ENCODE peak calls at places on chromosomes 7 and 10, in four cellular contexts. One of them, this sample, is unnamed.

GRCh38 chr7:77327067-77327931 is 88.8 kb downstream of the GSAP start:
- DNase-seq in NCI-H1105 treated with DMSO at 0.1 percent for 48 hours: no peak
- DNase-seq in fibroblast of pulmonary artery: peak
- DNase-seq in cardiac fibroblast: peak
- DNase-seq in this sample: no peak

GRCh38 chr7:105975770-105976428 is 12.8 kb downstream of the CDHR3 start:
- DNase-seq in NCI-H1105 treated with DMSO at 0.1 percent for 48 hours: no peak
- DNase-seq in fibroblast of pulmonary artery: no peak
- DNase-seq in cardiac fibroblast: peak
- DNase-seq in this sample: no peak

GRCh38 chr7:79823246-79823951 is 311.2 kb upstream of the GNAI1 start:
- DNase-seq in NCI-H1105 treated with DMSO at 0.1 percent for 48 hours: no peak
- DNase-seq in fibroblast of pulmonary artery: peak
- DNase-seq in cardiac fibroblast: peak
- DNase-seq in this sample: no peak

GRCh38 chr7:159012353-159013069 is 132.2 kb downstream of the VIPR2 start:
- DNase-seq in NCI-H1105 treated with DMSO at 0.1 percent for 48 hours: no peak
- DNase-seq in fibroblast of pulmonary artery: no peak
- DNase-seq in cardiac fibroblast: peak
- DNase-seq in this sample: no peak

GRCh38 chr10:101840741-101841453 is 2.7 kb downstream of the KCNIP2 start:
- DNase-seq in NCI-H1105 treated with DMSO at 0.1 percent for 48 hours: peak
- DNase-seq in fibroblast of pulmonary artery: peak
- DNase-seq in cardiac fibroblast: peak
- DNase-seq in this sample: no peak

GRCh38 chr7:4939971-4940720 is 18.8 kb downstream of the MMD2 start:
- DNase-seq in NCI-H1105 treated with DMSO at 0.1 percent for 48 hours: no peak
- DNase-seq in fibroblast of pulmonary artery: no peak
- DNase-seq in cardiac fibroblast: no peak
- DNase-seq in this sample: no peak

GRCh38 chr7:86908948-86909347 is 150.5 kb downstream of the ELAPOR2 start:
- DNase-seq in NCI-H1105 treated with DMSO at 0.1 percent for 48 hours: no peak
- DNase-seq in fibroblast of pulmonary artery: peak
- DNase-seq in cardiac fibroblast: peak
- DNase-seq in this sample: no peak

GRCh38 chr7:28608766-28609165 is 196.4 kb downstream of the CREB5 start:
- DNase-seq in NCI-H1105 treated with DMSO at 0.1 percent for 48 hours: no peak
- DNase-seq in fibroblast of pulmonary artery: peak
- DNase-seq in cardiac fibroblast: peak
- DNase-seq in this sample: no peak

GRCh38 chr10:103630156-103630555 is 136.7 kb downstream of the NEURL1 start:
- DNase-seq in NCI-H1105 treated with DMSO at 0.1 percent for 48 hours: no peak
- DNase-seq in fibroblast of pulmonary artery: no peak
- DNase-seq in cardiac fibroblast: no peak
- DNase-seq in this sample: no peak

GRCh38 chr10:46526682-46527038 is 29.8 kb downstream of the GPRIN2 start:
- DNase-seq in NCI-H1105 treated with DMSO at 0.1 percent for 48 hours: no peak
- DNase-seq in fibroblast of pulmonary artery: peak
- DNase-seq in cardiac fibroblast: peak
- DNase-seq in this sample: no peak

GRCh38 chr7:76108540-76109233 is 60.8 kb downstream of the MDH2 start:
- DNase-seq in NCI-H1105 treated with DMSO at 0.1 percent for 48 hours: no peak
- DNase-seq in fibroblast of pulmonary artery: peak
- DNase-seq in cardiac fibroblast: peak
- DNase-seq in this sample: no peak

GRCh38 chr7:45590679-45591057 is 16.5 kb downstream of the ADCY1 start:
- DNase-seq in NCI-H1105 treated with DMSO at 0.1 percent for 48 hours: no peak
- DNase-seq in fibroblast of pulmonary artery: no peak
- DNase-seq in cardiac fibroblast: no peak
- DNase-seq in this sample: no peak

GRCh38 chr10:132158122-132158741 is 28.5 kb upstream of the DPYSL4 start:
- DNase-seq in NCI-H1105 treated with DMSO at 0.1 percent for 48 hours: no peak
- DNase-seq in fibroblast of pulmonary artery: no peak
- DNase-seq in cardiac fibroblast: no peak
- DNase-seq in this sample: no peak

GRCh38 chr7:46174192-46174572 is 253.1 kb upstream of the IGFBP3 start:
- DNase-seq in NCI-H1105 treated with DMSO at 0.1 percent for 48 hours: no peak
- DNase-seq in fibroblast of pulmonary artery: no peak
- DNase-seq in cardiac fibroblast: no peak
- DNase-seq in this sample: no peak

GRCh38 chr7:144035385-144035784 is 13.4 kb upstream of the OR2A5 start:
- DNase-seq in NCI-H1105 treated with DMSO at 0.1 percent for 48 hours: no peak
- DNase-seq in fibroblast of pulmonary artery: no peak
- DNase-seq in cardiac fibroblast: no peak
- DNase-seq in this sample: no peak

GRCh38 chr10:110756886-110757285 is 112.8 kb downstream of the RBM20 start:
- DNase-seq in NCI-H1105 treated with DMSO at 0.1 percent for 48 hours: no peak
- DNase-seq in fibroblast of pulmonary artery: no peak
- DNase-seq in cardiac fibroblast: no peak
- DNase-seq in this sample: no peak

GRCh38 chr7:45573636-45574470 is at the start of gene ADCY1:
- DNase-seq in NCI-H1105 treated with DMSO at 0.1 percent for 48 hours: peak
- DNase-seq in fibroblast of pulmonary artery: no peak
- DNase-seq in cardiac fibroblast: no peak
- DNase-seq in this sample: no peak

GRCh38 chr10:122648599-122649428 is 50.8 kb downstream of the C10orf120 start:
- DNase-seq in NCI-H1105 treated with DMSO at 0.1 percent for 48 hours: peak
- DNase-seq in fibroblast of pulmonary artery: peak
- DNase-seq in cardiac fibroblast: peak
- DNase-seq in this sample: no peak

GRCh38 chr7:96996111-96996936 is 9.0 kb upstream of the DLX6 start:
- DNase-seq in NCI-H1105 treated with DMSO at 0.1 percent for 48 hours: no peak
- DNase-seq in fibroblast of pulmonary artery: no peak
- DNase-seq in cardiac fibroblast: no peak
- DNase-seq in this sample: no peak

GRCh38 chr10:101781984-101782810 is 1.0 kb downstream of the NPM3 start:
- DNase-seq in NCI-H1105 treated with DMSO at 0.1 percent for 48 hours: no peak
- DNase-seq in fibroblast of pulmonary artery: no peak
- DNase-seq in cardiac fibroblast: no peak
- DNase-seq in this sample: no peak

GRCh38 chr7:78141533-78142281 is 343.1 kb downstream of the PHTF2 start:
- DNase-seq in NCI-H1105 treated with DMSO at 0.1 percent for 48 hours: no peak
- DNase-seq in fibroblast of pulmonary artery: peak
- DNase-seq in cardiac fibroblast: peak
- DNase-seq in this sample: no peak

GRCh38 chr7:98202367-98203195 is 8.7 kb upstream of the BHLHA15 start:
- DNase-seq in NCI-H1105 treated with DMSO at 0.1 percent for 48 hours: no peak
- DNase-seq in fibroblast of pulmonary artery: no peak
- DNase-seq in cardiac fibroblast: no peak
- DNase-seq in this sample: peak

GRCh38 chr10:58982470-58983239 is 193.8 kb upstream of the PHYHIPL start:
- DNase-seq in NCI-H1105 treated with DMSO at 0.1 percent for 48 hours: no peak
- DNase-seq in fibroblast of pulmonary artery: peak
- DNase-seq in cardiac fibroblast: no peak
- DNase-seq in this sample: no peak